ENCODE peak calls at places on chromosomes 11 and 22, in seven cellular contexts. One of them, this sample, is unnamed.
A peak's percentile ranks its signal among the peaks of the same experiment; 100 is the strongest.

GRCh38 chr11:86124251-86125233 is 55.7 kb upstream of the PICALM start:
- DNase-seq in K562: no peak
- DNase-seq in H1: no peak
- DNase-seq in neural progenitor cell: no peak
- DNase-seq in GM23338: no peak
- DNase-seq in DND-41: no peak
- DNase-seq in HCT116: no peak
- DNase-seq in this sample: no peak

GRCh38 chr11:46524201-46524600 is 69.6 kb downstream of the AMBRA1 start:
- DNase-seq in GM23338: no peak
- DNase-seq in DND-41: no peak
- DNase-seq in neural progenitor cell: no peak
- DNase-seq in H1: no peak
- DNase-seq in HCT116: no peak
- DNase-seq in K562: no peak
- DNase-seq in this sample: no peak

GRCh38 chr11:36155770-36156485 is 133.3 kb downstream of the COMMD9 start:
- DNase-seq in H1: no peak
- DNase-seq in HCT116: no peak
- DNase-seq in neural progenitor cell: no peak
- DNase-seq in DND-41: no peak
- DNase-seq in GM23338: peak; percentile 24
- DNase-seq in K562: no peak
- DNase-seq in this sample: no peak

GRCh38 chr11:31903225-31904074 is 92.3 kb upstream of the PAX6 start:
- DNase-seq in neural progenitor cell: no peak
- DNase-seq in GM23338: no peak
- DNase-seq in DND-41: no peak
- DNase-seq in HCT116: no peak
- DNase-seq in K562: no peak
- DNase-seq in H1: no peak
- DNase-seq in this sample: no peak

GRCh38 chr11:94837317-94837716 is 69.2 kb downstream of the AMOTL1 start:
- DNase-seq in K562: no peak
- DNase-seq in neural progenitor cell: no peak
- DNase-seq in DND-41: no peak
- DNase-seq in H1: no peak
- DNase-seq in HCT116: no peak
- DNase-seq in GM23338: no peak
- DNase-seq in this sample: no peak

GRCh38 chr11:96278039-96278897 is 64.7 kb downstream of the MAML2 start:
- DNase-seq in DND-41: no peak
- DNase-seq in K562: no peak
- DNase-seq in GM23338: no peak
- DNase-seq in H1: no peak
- DNase-seq in HCT116: no peak
- DNase-seq in neural progenitor cell: no peak
- DNase-seq in this sample: no peak

GRCh38 chr11:118778898-118779297 is 12.1 kb downstream of the DDX6 start:
- DNase-seq in H1: no peak
- DNase-seq in GM23338: no peak
- DNase-seq in neural progenitor cell: no peak
- DNase-seq in DND-41: no peak
- DNase-seq in HCT116: no peak
- DNase-seq in K562: no peak
- DNase-seq in this sample: no peak

GRCh38 chr11:61718613-61719302 is 33.7 kb upstream of the MYRF start:
- DNase-seq in H1: no peak
- DNase-seq in GM23338: peak; percentile 85
- DNase-seq in neural progenitor cell: peak; percentile 85
- DNase-seq in HCT116: no peak
- DNase-seq in K562: peak; percentile 38
- DNase-seq in DND-41: no peak
- DNase-seq in this sample: no peak

GRCh38 chr11:76320929-76321328 is 60.0 kb downstream of the THAP12 start:
- DNase-seq in neural progenitor cell: no peak
- DNase-seq in K562: no peak
- DNase-seq in H1: no peak
- DNase-seq in DND-41: no peak
- DNase-seq in GM23338: no peak
- DNase-seq in HCT116: no peak
- DNase-seq in this sample: no peak

GRCh38 chr11:77660947-77661346 is 23.4 kb upstream of the CLNS1A start:
- DNase-seq in HCT116: no peak
- DNase-seq in H1: no peak
- DNase-seq in neural progenitor cell: no peak
- DNase-seq in GM23338: no peak
- DNase-seq in K562: no peak
- DNase-seq in DND-41: no peak
- DNase-seq in this sample: peak; percentile 69

GRCh38 chr22:23531966-23532735 is 47.9 kb downstream of the IGLL1 start:
- DNase-seq in neural progenitor cell: no peak
- DNase-seq in GM23338: no peak
- DNase-seq in K562: no peak
- DNase-seq in H1: no peak
- DNase-seq in HCT116: no peak
- DNase-seq in DND-41: no peak
- DNase-seq in this sample: no peak

GRCh38 chr11:127791844-127792243 is 791.3 kb upstream of the KIRREL3 start:
- DNase-seq in K562: no peak
- DNase-seq in H1: no peak
- DNase-seq in neural progenitor cell: no peak
- DNase-seq in DND-41: no peak
- DNase-seq in GM23338: peak; percentile 56
- DNase-seq in HCT116: no peak
- DNase-seq in this sample: no peak

GRCh38 chr11:34519595-34520235 is 6.1 kb upstream of the ELF5 start:
- DNase-seq in DND-41: no peak
- DNase-seq in neural progenitor cell: no peak
- DNase-seq in HCT116: no peak
- DNase-seq in GM23338: no peak
- DNase-seq in H1: no peak
- DNase-seq in K562: no peak
- DNase-seq in this sample: no peak
- H3K27me3 ChIP-seq in DND-41: peaks cover 11% of the 10 kb centered on the region
- H3K27me3 ChIP-seq in neural progenitor cell: no peaks in the 10 kb centered on the region
- H3K27me3 ChIP-seq in HCT116: no peaks in the 10 kb centered on the region
- H3K27me3 ChIP-seq in GM23338: no peaks in the 10 kb centered on the region
- H3K27me3 ChIP-seq in H1: no peaks in the 10 kb centered on the region
- H3K27me3 ChIP-seq in K562: peaks cover 19% of the 10 kb centered on the region
- H3K27me3 ChIP-seq in this sample: no peaks in the 10 kb centered on the region

GRCh38 chr22:35134637-35135036 is 68.7 kb downstream of the ISX start:
- DNase-seq in H1: no peak
- DNase-seq in K562: peak; percentile 38
- DNase-seq in GM23338: no peak
- DNase-seq in neural progenitor cell: no peak
- DNase-seq in DND-41: no peak
- DNase-seq in HCT116: no peak
- DNase-seq in this sample: no peak

GRCh38 chr22:35133702-35134395 is 67.9 kb downstream of the ISX start:
- DNase-seq in GM23338: no peak
- DNase-seq in DND-41: no peak
- DNase-seq in H1: no peak
- DNase-seq in HCT116: no peak
- DNase-seq in K562: no peak
- DNase-seq in neural progenitor cell: no peak
- DNase-seq in this sample: no peak

GRCh38 chr22:35132568-35132967 is 66.6 kb downstream of the ISX start:
- DNase-seq in GM23338: no peak
- DNase-seq in neural progenitor cell: no peak
- DNase-seq in HCT116: no peak
- DNase-seq in H1: no peak
- DNase-seq in DND-41: no peak
- DNase-seq in K562: no peak
- DNase-seq in this sample: no peak

GRCh38 chr22:35128637-35129036 is 62.7 kb downstream of the ISX start:
- DNase-seq in K562: no peak
- DNase-seq in neural progenitor cell: no peak
- DNase-seq in H1: no peak
- DNase-seq in HCT116: no peak
- DNase-seq in DND-41: no peak
- DNase-seq in GM23338: no peak
- DNase-seq in this sample: no peak

DNA sequence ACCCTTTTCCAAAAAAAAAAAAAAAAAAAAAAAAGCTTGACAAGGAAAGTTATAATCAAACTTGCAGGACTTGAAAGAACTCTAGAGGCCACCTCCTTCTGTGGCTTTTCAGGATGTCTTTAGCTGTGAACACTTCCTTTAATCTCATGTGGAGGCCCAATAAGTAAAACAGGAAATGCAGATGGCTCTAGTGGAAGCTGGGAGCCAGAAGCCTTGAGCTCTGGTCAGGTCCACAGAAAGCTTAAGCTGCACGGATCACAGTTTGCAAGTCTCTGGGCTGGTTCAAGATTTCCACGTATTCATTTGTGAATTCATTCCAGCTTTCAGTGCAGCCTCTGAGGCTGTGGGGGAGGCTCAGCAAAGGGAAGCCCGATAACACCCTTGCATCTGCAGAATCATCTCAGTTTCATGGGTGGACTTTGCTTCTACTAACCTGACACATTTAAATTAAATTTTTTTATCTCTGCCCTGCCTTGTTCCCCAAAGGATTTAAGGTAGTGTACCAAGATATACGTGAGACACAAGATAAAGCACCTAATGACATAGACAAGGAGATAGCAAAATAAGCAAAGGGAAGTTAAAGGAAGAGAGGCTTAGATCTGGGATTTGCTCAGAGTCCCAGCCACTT is 65.6 kb downstream of the ISX start:
- DNase-seq in HCT116: no peak
- DNase-seq in GM23338: no peak
- DNase-seq in H1: no peak
- DNase-seq in neural progenitor cell: no peak
- DNase-seq in DND-41: no peak
- DNase-seq in K562: peak; percentile 54
- DNase-seq in this sample: no peak
- H3K27ac ChIP-seq in HCT116: no peak overlapping the region
- H3K27ac ChIP-seq in GM23338: no peak overlapping the region
- H3K27ac ChIP-seq in H1: no peak overlapping the region
- H3K27ac ChIP-seq in neural progenitor cell: no peak overlapping the region
- H3K27ac ChIP-seq in DND-41: no peak overlapping the region
- H3K27ac ChIP-seq in K562: peak overlapping the region; percentile 65
- H3K27ac ChIP-seq in this sample: no peak overlapping the region

DNA sequence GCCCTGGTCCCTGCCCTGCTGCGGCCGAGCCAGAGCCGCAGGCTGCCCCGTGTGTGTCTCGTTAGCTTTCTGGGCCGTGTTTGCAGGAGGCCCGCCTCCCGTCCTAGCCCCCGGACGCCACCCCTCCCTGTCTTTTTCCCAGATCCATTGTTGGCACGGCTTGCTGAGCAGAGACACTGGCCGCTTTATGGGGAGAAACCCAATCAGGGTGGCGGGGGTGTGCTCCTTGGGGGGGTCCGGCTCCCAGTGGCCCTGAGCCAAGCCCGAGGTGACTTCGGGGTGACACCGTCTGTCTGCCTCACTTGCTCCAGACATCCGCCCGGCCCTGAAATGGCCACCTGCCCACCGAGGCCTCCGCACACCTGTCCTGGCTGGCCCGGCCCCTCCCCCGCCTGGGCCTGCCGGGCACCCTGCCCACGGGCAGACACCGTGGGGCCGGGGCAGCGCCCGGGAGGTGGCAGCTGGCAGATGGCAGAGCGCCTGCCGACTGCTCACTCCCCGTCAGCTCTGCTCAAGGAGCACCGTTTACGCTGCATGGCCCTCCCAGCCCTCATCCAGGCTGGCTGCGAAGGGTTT is 43.1 kb upstream of the PPARA start:
- DNase-seq in GM23338: no peak
- DNase-seq in HCT116: no peak
- DNase-seq in H1: no peak
- DNase-seq in K562: no peak
- DNase-seq in DND-41: no peak
- DNase-seq in neural progenitor cell: no peak
- DNase-seq in this sample: no peak
- H4K20me1 ChIP-seq in GM23338: no peaks in the 10 kb centered on the region
- H4K20me1 ChIP-seq in HCT116: no peaks in the 10 kb centered on the region
- H4K20me1 ChIP-seq in H1: no peaks in the 10 kb centered on the region
- H4K20me1 ChIP-seq in K562: no peaks in the 10 kb centered on the region
- H4K20me1 ChIP-seq in DND-41: peaks cover 52% of the 10 kb centered on the region
- H4K20me1 ChIP-seq in neural progenitor cell: no peaks in the 10 kb centered on the region
- H4K20me1 ChIP-seq in this sample: no peaks in the 10 kb centered on the region

DNA sequence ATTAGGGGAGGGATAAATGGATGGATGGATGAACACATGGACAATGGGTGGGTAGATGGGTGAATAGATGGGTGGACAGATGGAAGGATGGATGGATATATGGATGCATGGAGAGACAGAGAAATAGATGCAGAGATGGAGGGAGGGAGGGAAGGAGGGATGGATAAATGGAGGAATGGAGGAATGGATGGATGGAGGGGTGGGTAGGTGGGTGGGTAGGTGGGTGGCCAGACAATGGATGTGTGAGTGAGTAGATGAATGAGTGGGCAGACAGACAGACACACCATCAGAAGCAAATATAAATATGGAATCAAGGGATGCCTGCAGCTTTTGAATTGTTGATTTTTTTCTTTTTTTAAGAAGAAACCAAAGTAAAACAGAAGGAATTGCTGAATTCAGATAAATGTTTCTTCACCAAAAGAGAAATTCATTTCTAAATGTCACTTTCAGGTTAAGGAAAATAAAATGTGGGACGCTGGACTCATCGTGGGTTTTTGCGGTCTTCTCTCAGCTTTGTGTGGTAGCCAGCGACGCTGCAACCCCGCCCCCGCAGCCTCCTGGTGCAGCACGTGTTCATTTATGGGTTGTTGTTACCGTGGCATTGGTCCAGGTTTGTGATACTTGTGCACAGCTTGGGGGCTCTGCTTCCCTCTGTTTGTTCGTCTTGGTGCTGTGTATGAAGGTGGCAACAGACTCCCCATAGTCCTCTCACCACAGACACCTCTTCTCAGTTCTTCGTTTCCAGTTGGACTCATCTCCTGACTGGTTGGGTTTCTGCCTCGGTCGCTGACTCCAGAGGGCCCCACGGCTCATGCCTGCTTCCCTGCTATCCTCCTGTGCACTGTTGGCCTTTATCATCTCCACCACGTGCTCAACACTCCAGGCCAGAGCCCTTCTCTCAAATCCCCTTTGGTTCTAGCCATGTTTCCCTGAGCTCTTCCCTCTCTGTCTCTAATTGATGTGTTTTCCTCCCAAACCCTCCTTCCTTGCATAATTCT is 76.4 kb downstream of the CDKN1C start:
- DNase-seq in H1: no peak
- DNase-seq in HCT116: no peak
- DNase-seq in K562: no peak
- DNase-seq in GM23338: no peak
- DNase-seq in DND-41: no peak
- DNase-seq in neural progenitor cell: no peak
- DNase-seq in this sample: no peak
- H3K27me3 ChIP-seq in H1: peaks cover 40% of the 10 kb centered on the region
- H3K27me3 ChIP-seq in HCT116: peaks cover 2% of the 10 kb centered on the region
- H3K27me3 ChIP-seq in K562: peaks cover 10% of the 10 kb centered on the region
- H3K27me3 ChIP-seq in GM23338: peaks cover 21% of the 10 kb centered on the region
- H3K27me3 ChIP-seq in DND-41: no peaks in the 10 kb centered on the region
- H3K27me3 ChIP-seq in neural progenitor cell: peaks cover 37% of the 10 kb centered on the region
- H3K27me3 ChIP-seq in this sample: no peaks in the 10 kb centered on the region

GRCh38 chr11:122833133-122833470 is 5.2 kb upstream of the CRTAM start:
- DNase-seq in K562: no peak
- DNase-seq in neural progenitor cell: no peak
- DNase-seq in HCT116: no peak
- DNase-seq in DND-41: no peak
- DNase-seq in H1: no peak
- DNase-seq in GM23338: no peak
- DNase-seq in this sample: no peak
- H3K27ac ChIP-seq in K562: no peak overlapping the region
- H3K27ac ChIP-seq in neural progenitor cell: no peak overlapping the region
- H3K27ac ChIP-seq in HCT116: no peak overlapping the region
- H3K27ac ChIP-seq in DND-41: no peak overlapping the region
- H3K27ac ChIP-seq in H1: no peak overlapping the region
- H3K27ac ChIP-seq in GM23338: peak overlapping the region; percentile 92
- H3K27ac ChIP-seq in this sample: no peak overlapping the region

GRCh38 chr22:17928391-17928790 is 96.0 kb downstream of the MICAL3 start:
- DNase-seq in DND-41: no peak
- DNase-seq in neural progenitor cell: no peak
- DNase-seq in HCT116: no peak
- DNase-seq in GM23338: no peak
- DNase-seq in K562: no peak
- DNase-seq in H1: no peak
- DNase-seq in this sample: no peak
- H4K20me1 ChIP-seq in DND-41: peaks cover 53% of the 10 kb centered on the region
- H4K20me1 ChIP-seq in neural progenitor cell: peaks cover 33% of the 10 kb centered on the region
- H4K20me1 ChIP-seq in HCT116: peaks cover 12% of the 10 kb centered on the region
- H4K20me1 ChIP-seq in GM23338: peaks cover 19% of the 10 kb centered on the region
- H4K20me1 ChIP-seq in K562: peaks cover 28% of the 10 kb centered on the region
- H4K20me1 ChIP-seq in H1: peaks cover 2% of the 10 kb centered on the region
- H4K20me1 ChIP-seq in this sample: peaks cover 48% of the 10 kb centered on the region

This sample was measured in Karpas-422.